ENCODE peak calls at places on chromosomes 12 and 14, in eight cellular contexts. W, U, N, I, C, F, K and R are unnamed samples.

GRCh38 chr14:100417466-100417865 is 94.3 kb downstream of the SLC25A47 start:
- DNase-seq in W (peak; percentile 84), U (peak; percentile 88), N (no peak), I (no peak), C (no peak), F (peak; percentile 90), K (peak; percentile 77), R (peak; percentile 60)

GRCh38 chr12:101804409-101804808 is 26.4 kb downstream of the GNPTAB start:
- DNase-seq in W (no peak), U (no peak), N (no peak), I (no peak), C (no peak), F (no peak), K (no peak), R (no peak)

GRCh38 chr12:1044697-1045096 is 53.7 kb downstream of the ERC1 start:
- DNase-seq in W (peak; percentile 32), U (no peak), N (no peak), I (no peak), C (no peak), F (peak; percentile 62), K (no peak), R (no peak)

GRCh38 chr12:3214508-3215365 is 137.6 kb downstream of the TSPAN9 start:
- DNase-seq in W (no peak), U (no peak), N (no peak), I (no peak), C (no peak), F (no peak), K (peak; percentile 85), R (no peak)

GRCh38 chr12:124581299-124581698 is 13.9 kb upstream of the NCOR2 start:
- DNase-seq in W (no peak), U (no peak), N (no peak), I (no peak), C (no peak), F (peak; percentile 72), K (no peak), R (no peak)

GRCh38 chr14:22159968-22160367 is 429.1 kb downstream of the DAD1 start:
- DNase-seq in W (no peak), U (no peak), N (no peak), I (no peak), C (no peak), F (no peak), K (no peak), R (no peak)

GRCh38 chr14:104895786-104896642 is 28.7 kb upstream of the PLD4 start:
- DNase-seq in W (no peak), U (no peak), N (peak; percentile 79), I (no peak), C (no peak), F (no peak), K (no peak), R (no peak)

GRCh38 chr12:115694564-115694963 is 582.9 kb downstream of the MED13L start:
- DNase-seq in W (no peak), U (no peak), N (no peak), I (no peak), C (no peak), F (no peak), K (no peak), R (no peak)

GRCh38 chr12:51591020-51591901 is at the start of gene SCN8A:
- DNase-seq in W (no peak), U (peak; percentile 61), N (no peak), I (no peak), C (peak; percentile 24), F (no peak), K (peak; percentile 86), R (peak; percentile 28)

GRCh38 chr14:21825147-21825743 is 151.6 kb upstream of the OR4E1 start:
- DNase-seq in W (peak; percentile 25), U (peak; percentile 59), N (no peak), I (no peak), C (no peak), F (peak; percentile 44), K (peak; percentile 8), R (no peak)

GRCh38 chr12:107513184-107513583 is 172.4 kb upstream of the PWP1 start:
- DNase-seq in W (no peak), U (no peak), N (no peak), I (no peak), C (no peak), F (no peak), K (peak; percentile 65), R (no peak)

GRCh38 chr12:70040141-70040540 is 203.1 kb upstream of the CNOT2 start:
- DNase-seq in W (no peak), U (no peak), N (no peak), I (no peak), C (no peak), F (no peak), K (no peak), R (no peak)

GRCh38 chr14:69331206-69331605 is 66.9 kb downstream of the ERH start:
- DNase-seq in W (no peak), U (no peak), N (no peak), I (no peak), C (no peak), F (no peak), K (no peak), R (no peak)

GRCh38 chr14:31934767-31935266 is 142.3 kb upstream of the ARHGAP5 start:
- DNase-seq in W (peak; percentile 76), U (peak; percentile 87), N (no peak), I (no peak), C (peak; percentile 47), F (peak; percentile 44), K (peak; percentile 78), R (no peak)

GRCh38 chr12:3795096-3795799 is 42.3 kb upstream of the CRACR2A start:
- DNase-seq in W (no peak), U (no peak), N (no peak), I (no peak), C (no peak), F (no peak), K (no peak), R (no peak)

GRCh38 chr12:65500121-65500846 is 221.8 kb downstream of the MSRB3 start:
- DNase-seq in W (peak; percentile 25), U (no peak), N (no peak), I (no peak), C (no peak), F (no peak), K (no peak), R (no peak)

GRCh38 chr14:106564058-106564643 is 1037.8 kb downstream of the TMEM121 start:
- DNase-seq in W (no peak), U (peak; percentile 41), N (peak; percentile 41), I (no peak), C (no peak), F (peak; percentile 16), K (peak; percentile 54), R (no peak)

GRCh38 chr12:109951751-109952150 is 44.4 kb downstream of the GIT2 start:
- DNase-seq in W (peak; percentile 62), U (no peak), N (no peak), I (no peak), C (peak; percentile 37), F (peak; percentile 74), K (no peak), R (peak; percentile 92)

GRCh38 chr12:109952160-109952858 is 43.9 kb downstream of the GIT2 start:
- DNase-seq in W (no peak), U (no peak), N (no peak), I (no peak), C (no peak), F (no peak), K (no peak), R (peak; percentile 21)

GRCh38 chr12:109953656-109954055 is 42.5 kb downstream of the GIT2 start:
- DNase-seq in W (no peak), U (no peak), N (no peak), I (no peak), C (no peak), F (no peak), K (no peak), R (no peak)

GRCh38 chr12:109951136-109951535 is 45.0 kb downstream of the GIT2 start:
- DNase-seq in W (peak; percentile 61), U (no peak), N (no peak), I (no peak), C (no peak), F (peak; percentile 17), K (no peak), R (no peak)

GRCh38 chr12:109952873-109953272 is 43.3 kb downstream of the GIT2 start:
- DNase-seq in W (no peak), U (no peak), N (no peak), I (no peak), C (peak; percentile 53), F (no peak), K (no peak), R (no peak)
- H3K27ac ChIP-seq in W (no peak overlapping the region), U (no peak overlapping the region), N (no peak overlapping the region), I (peak overlapping the region; percentile 23), C (peak overlapping the region; percentile 77), F (no peak overlapping the region), K (no peak overlapping the region), R (no peak overlapping the region)

GRCh38 chr14:54796961-54797360 is 105.7 kb downstream of the GCH1 start:
- DNase-seq in W (peak; percentile 51), U (no peak), N (no peak), I (no peak), C (no peak), F (peak; percentile 70), K (no peak), R (no peak)
- H3K27ac ChIP-seq in W (no peak overlapping the region), U (no peak overlapping the region), N (no peak overlapping the region), I (no peak overlapping the region), C (no peak overlapping the region), F (no peak overlapping the region), K (no peak overlapping the region), R (no peak overlapping the region)

GRCh38 chr14:98907271-98907670 is 364.7 kb downstream of the BCL11B start:
- DNase-seq in W (no peak), U (no peak), N (no peak), I (no peak), C (no peak), F (no peak), K (no peak), R (no peak)
- H3K27ac ChIP-seq in W (peak overlapping the region; percentile 68), U (peak overlapping the region; percentile 75), N (no peak overlapping the region), I (no peak overlapping the region), C (no peak overlapping the region), F (peak overlapping the region; percentile 98), K (no peak overlapping the region), R (no peak overlapping the region)

GRCh38 chr14:103854017-103854808 is 6.8 kb upstream of the PPP1R13B start:
- DNase-seq in W (no peak), U (no peak), N (no peak), I (no peak), C (no peak), F (no peak), K (no peak), R (no peak)
- H3K27ac ChIP-seq in W (no peak overlapping the region), U (no peak overlapping the region), N (peak overlapping the region; percentile 87), I (no peak overlapping the region), C (peak overlapping the region; percentile 72), F (peak overlapping the region; percentile 34), K (peak overlapping the region; percentile 77), R (no peak overlapping the region)

GRCh38 chr12:25866586-25867378 is 91.7 kb upstream of the RASSF8 start:
- DNase-seq in W (peak; percentile 58), U (no peak), N (no peak), I (no peak), C (no peak), F (no peak), K (peak; percentile 85), R (no peak)
- H3K27ac ChIP-seq in W (no peak overlapping the region), U (no peak overlapping the region), N (no peak overlapping the region), I (no peak overlapping the region), C (no peak overlapping the region), F (no peak overlapping the region), K (peak overlapping the region; percentile 93), R (no peak overlapping the region)